ENCODE peak calls at places on chromosomes 13 and 19, in eight cellular contexts. I is pulmonary artery endothelial cell, X is PC-9, N is NCI-H226, V is T-helper 2 cell, R is M059J, L is Calu3, J is sigmoid colon. M is an unnamed sample.

GRCh38 chr19:9406798-9407352 is 28.5 kb downstream of the ZNF266 start:
- DNase-seq in I (no peak), X (peak; percentile 74), N (no peak), V (no peak), R (peak; percentile 84), L (no peak), J (peak; percentile 88), M (no peak)

GRCh38 chr19:57566396-57567256 is 7.0 kb upstream of the ZNF550 start:
- DNase-seq in I (no peak), X (no peak), N (no peak), V (no peak), R (peak; percentile 35), L (no peak), J (no peak), M (no peak)

GRCh38 chr19:39941615-39942507 is 7.4 kb upstream of the FCGBP start:
- DNase-seq in I (no peak), X (no peak), N (no peak), V (no peak), R (peak; percentile 41), L (peak; percentile 74), J (no peak), M (no peak)

GRCh38 chr13:23771966-23772365 is 117.2 kb downstream of the MIPEP start:
- DNase-seq in I (no peak), X (no peak), N (no peak), V (no peak), R (peak; percentile 12), L (no peak), J (no peak), M (no peak)

GRCh38 chr19:33368074-33368864 is 5.2 kb upstream of the CEBPG start:
- DNase-seq in I (no peak), X (no peak), N (peak; percentile 56), V (no peak), R (peak; percentile 85), L (no peak), J (no peak), M (no peak)

GRCh38 chr13:21988624-21989023 is 317.8 kb downstream of the FGF9 start:
- DNase-seq in I (no peak), X (no peak), N (no peak), V (no peak), R (no peak), L (no peak), J (no peak), M (no peak)

GRCh38 chr19:10644351-10645007 is 9.7 kb upstream of the ILF3 start:
- DNase-seq in I (peak; percentile 45), X (peak; percentile 85), N (peak; percentile 49), V (peak; percentile 69), R (peak; percentile 65), L (peak; percentile 86), J (peak; percentile 92), M (peak; percentile 47)

GRCh38 chr19:50759886-50760285 is 10.4 kb upstream of the GPR32 start:
- DNase-seq in I (no peak), X (no peak), N (no peak), V (no peak), R (no peak), L (no peak), J (no peak), M (no peak)

GRCh38 chr19:7983995-7984837 is 21.2 kb downstream of the ELAVL1 start:
- DNase-seq in I (no peak), X (no peak), N (no peak), V (no peak), R (no peak), L (no peak), J (no peak), M (no peak)

GRCh38 chr19:30664358-30665058 is 292.3 kb downstream of the ZNF536 start:
- DNase-seq in I (no peak), X (no peak), N (no peak), V (no peak), R (no peak), L (no peak), J (no peak), M (no peak)

M was measured in NCI-H1048.